ENCODE peak calls at places on chromosome 1, in ten cellular contexts. C is cardiac muscle cell; V is left ventricle myocardium superior; A is activated CD8-positive, alpha-beta memory T cell treated with anti-CD3 and anti-CD28 coated beads for 24 hours; P is T-helper 2 cell; D is astrocyte of the spinal cord; O is anterior cingulate cortex; L is fibroblast of lung; Z is CD8-positive, alpha-beta T cell; N is thoracic aorta. X is an unnamed sample.

GRCh38 chr1:119713538-119714456 is 2.1 kb downstream of the PHGDH start:
- DNase-seq in C (peak; percentile 51), V (no peak), A (no peak), P (no peak), D (peak; percentile 15), O (peak; percentile 79), L (peak; percentile 30), Z (no peak), N (no peak), X (no peak)

GRCh38 chr1:163205513-163205912 is 2.8 kb upstream of the RGS5 start:
- DNase-seq in C (no peak), V (no peak), A (no peak), P (no peak), D (peak; percentile 18), O (no peak), L (peak; percentile 58), Z (no peak), N (no peak), X (no peak)

GRCh38 chr1:212977781-212978645 is 27.7 kb downstream of the VASH2 start:
- DNase-seq in C (no peak), V (no peak), A (no peak), P (no peak), D (peak; percentile 46), O (no peak), L (peak; percentile 66), Z (no peak), N (no peak), X (peak; percentile 73)

GRCh38 chr1:105793541-105794146 is 1262.8 kb upstream of the PRMT6 start:
- DNase-seq in C (peak; percentile 78), V (no peak), A (no peak), P (no peak), D (peak; percentile 25), O (no peak), L (no peak), Z (no peak), N (no peak), X (no peak)

GRCh38 chr1:28104866-28105467 is 16.6 kb upstream of the EYA3 start:
- DNase-seq in C (peak; percentile 29), V (no peak), A (peak; percentile 42), P (no peak), D (peak; percentile 60), O (peak; percentile 72), L (peak; percentile 67), Z (no peak), N (no peak), X (peak; percentile 44)

GRCh38 chr1:38082678-38083317 is 36.2 kb upstream of the POU3F1 start:
- DNase-seq in C (no peak), V (no peak), A (no peak), P (no peak), D (no peak), O (no peak), L (no peak), Z (no peak), N (no peak), X (no peak)

GRCh38 chr1:201311356-201312011 is 28.2 kb downstream of the PKP1 start:
- DNase-seq in C (no peak), V (no peak), A (no peak), P (no peak), D (no peak), O (no peak), L (no peak), Z (no peak), N (no peak), X (no peak)

GRCh38 chr1:166174108-166174507 is 7.3 kb upstream of the FAM78B start:
- DNase-seq in C (peak; percentile 17), V (peak; percentile 90), A (no peak), P (no peak), D (no peak), O (no peak), L (peak; percentile 50), Z (no peak), N (no peak), X (no peak)